ENCODE peak calls at places on chromosomes 16 and 17, in eight cellular contexts. D is heart left ventricle; A is fibroblast of mammary gland; V is lower leg skin; X is glutamatergic neuron; C is tibial nerve; R is left ventricle myocardium inferior; T is CD4-positive, CD25-positive, alpha-beta regulatory T cell. F is an unnamed sample.

GRCh38 chr17:33338242-33338641 is 45.1 kb upstream of the ASIC2 start:
- DNase-seq in D (no peak), A (no peak), V (no peak), X (no peak), C (no peak), R (no peak), T (no peak), F (no peak)

GRCh38 chr16:57809276-57809793 is 7.0 kb upstream of the KIFC3 start:
- DNase-seq in D (no peak), A (no peak), V (no peak), X (no peak), C (no peak), R (no peak), T (no peak), F (no peak)

GRCh38 chr16:17305694-17306093 is 165.1 kb downstream of the XYLT1 start:
- DNase-seq in D (no peak), A (no peak), V (no peak), X (no peak), C (no peak), R (no peak), T (peak), F (no peak)

GRCh38 chr16:29192329-29193247 is 207.7 kb downstream of the LAT start:
- DNase-seq in D (no peak), A (no peak), V (no peak), X (no peak), C (no peak), R (no peak), T (no peak), F (peak)

GRCh38 chr16:741986-742629 is 1.3 kb upstream of the CIAO3 start:
- DNase-seq in D (no peak), A (no peak), V (no peak), X (no peak), C (no peak), R (no peak), T (no peak), F (peak)

GRCh38 chr17:58202859-58203258 is 10.3 kb downstream of the EPX start:
- DNase-seq in D (no peak), A (no peak), V (no peak), X (no peak), C (no peak), R (no peak), T (no peak), F (no peak)

GRCh38 chr17:50589112-50589712 is 28.7 kb downstream of the CACNA1G start:
- DNase-seq in D (no peak), A (no peak), V (no peak), X (no peak), C (no peak), R (no peak), T (no peak), F (no peak)

GRCh38 chr16:5446623-5447240 is 349.1 kb upstream of the EEF2KMT start:
- DNase-seq in D (no peak), A (no peak), V (no peak), X (no peak), C (no peak), R (no peak), T (no peak), F (no peak)

GRCh38 chr16:86508028-86508946 is 2.0 kb upstream of the FOXF1 start:
- DNase-seq in D (no peak), A (no peak), V (no peak), X (no peak), C (no peak), R (no peak), T (peak), F (no peak)

GRCh38 chr17:77437747-77438146 is 297.0 kb downstream of the SEC14L1 start:
- DNase-seq in D (no peak), A (no peak), V (no peak), X (no peak), C (no peak), R (no peak), T (no peak), F (no peak)

GRCh38 chr16:972316-973002 is 1.7 kb upstream of the LMF1 start:
- DNase-seq in D (no peak), A (no peak), V (no peak), X (no peak), C (no peak), R (no peak), T (no peak), F (peak)

GRCh38 chr17:6690641-6691040 is 22.5 kb downstream of the SLC13A5 start:
- DNase-seq in D (no peak), A (no peak), V (no peak), X (no peak), C (no peak), R (no peak), T (no peak), F (no peak)

GRCh38 chr17:68204736-68205135 is 43.1 kb upstream of the AMZ2 start:
- DNase-seq in D (peak), A (no peak), V (no peak), X (no peak), C (no peak), R (peak), T (no peak), F (peak)

GRCh38 chr16:5412721-5413120 is 315.1 kb upstream of the EEF2KMT start:
- DNase-seq in D (no peak), A (no peak), V (no peak), X (peak), C (no peak), R (no peak), T (no peak), F (no peak)

GRCh38 chr16:60674241-60674640 is 1362.0 kb downstream of the CDH8 start:
- DNase-seq in D (no peak), A (no peak), V (no peak), X (no peak), C (no peak), R (no peak), T (no peak), F (no peak)

GRCh38 chr17:78129385-78130079 is 977 bp upstream of the TMC6 start:
- DNase-seq in D (peak), A (no peak), V (no peak), X (no peak), C (no peak), R (no peak), T (peak), F (peak)

GRCh38 chr16:64892843-64893242 is 229.0 kb downstream of the CDH11 start:
- DNase-seq in D (no peak), A (peak), V (no peak), X (no peak), C (no peak), R (no peak), T (no peak), F (no peak)

GRCh38 chr17:72985882-72986720 is 106.4 kb downstream of the SLC39A11 start:
- DNase-seq in D (peak), A (peak), V (peak), X (peak), C (peak), R (peak), T (peak), F (peak)

GRCh38 chr16:50708373-50709060 is 15.1 kb downstream of the NOD2 start:
- DNase-seq in D (no peak), A (no peak), V (no peak), X (no peak), C (no peak), R (no peak), T (no peak), F (no peak)

GRCh38 chr17:82188001-82188961 is 24.4 kb downstream of the CCDC57 start:
- DNase-seq in D (no peak), A (no peak), V (no peak), X (no peak), C (no peak), R (no peak), T (no peak), F (no peak)

GRCh38 chr17:81440511-81441244 is 45.4 kb downstream of the BAHCC1 start:
- DNase-seq in D (no peak), A (no peak), V (no peak), X (peak), C (no peak), R (no peak), T (no peak), F (no peak)